ENCODE peak calls at places on chromosomes 11 and 22, in four cellular contexts. P, S, U and W are unnamed samples.

GRCh38 chr11:43573233-43573632 is 107.3 kb upstream of the HSD17B12 start:
- DNase-seq in P (peak), S (peak), U (no peak), W (peak)

GRCh38 chr11:108093128-108093904 is 28.1 kb upstream of the ACAT1 start:
- DNase-seq in P (no peak), U (no peak), S (no peak), W (no peak)

GRCh38 chr11:23540101-23540561 is 679.9 kb upstream of the CCDC179 start:
- DNase-seq in P (peak), S (peak), U (peak), W (peak)

GRCh38 chr11:35623708-35624168 is 5.5 kb downstream of the FJX1 start:
- DNase-seq in S (no peak), U (no peak), P (no peak), W (no peak)

GRCh38 chr11:77113382-77114088 is 10.9 kb downstream of the OMP start:
- DNase-seq in U (peak), P (no peak), S (peak), W (peak)

GRCh38 chr11:765025-765801 is 12.1 kb downstream of the GATD1 start:
- DNase-seq in S (peak), P (peak), U (peak), W (peak)

GRCh38 chr11:73154178-73154577 is 12.1 kb upstream of the FCHSD2 start:
- DNase-seq in P (no peak), S (no peak), U (no peak), W (no peak)

GRCh38 chr11:76791861-76792260 is 8.7 kb downstream of the TSKU start:
- DNase-seq in S (no peak), P (peak), U (no peak), W (no peak)

GRCh38 chr22:31790240-31790639 is 36.4 kb downstream of the DEPDC5 start:
- DNase-seq in U (no peak), P (no peak), S (no peak), W (no peak)

GRCh38 chr22:23784215-23784732 is 2.5 kb upstream of the SMARCB1 start:
- DNase-seq in S (no peak), P (peak), U (no peak), W (no peak)

GRCh38 chr11:14973621-14974020 is 1.5 kb upstream of the CALCA start:
- DNase-seq in U (no peak), P (no peak), S (peak), W (no peak)

GRCh38 chr11:14967581-14968214 is 4.5 kb downstream of the CALCA start:
- DNase-seq in S (no peak), P (no peak), U (no peak), W (no peak)

GRCh38 chr11:14971865-14972580 is at the start of gene CALCA:
- DNase-seq in S (peak), U (no peak), P (no peak), W (no peak)

GRCh38 chr11:14972581-14973490 is 685 bp upstream of the CALCA start:
- DNase-seq in S (no peak), U (no peak), P (no peak), W (no peak)

DNA sequence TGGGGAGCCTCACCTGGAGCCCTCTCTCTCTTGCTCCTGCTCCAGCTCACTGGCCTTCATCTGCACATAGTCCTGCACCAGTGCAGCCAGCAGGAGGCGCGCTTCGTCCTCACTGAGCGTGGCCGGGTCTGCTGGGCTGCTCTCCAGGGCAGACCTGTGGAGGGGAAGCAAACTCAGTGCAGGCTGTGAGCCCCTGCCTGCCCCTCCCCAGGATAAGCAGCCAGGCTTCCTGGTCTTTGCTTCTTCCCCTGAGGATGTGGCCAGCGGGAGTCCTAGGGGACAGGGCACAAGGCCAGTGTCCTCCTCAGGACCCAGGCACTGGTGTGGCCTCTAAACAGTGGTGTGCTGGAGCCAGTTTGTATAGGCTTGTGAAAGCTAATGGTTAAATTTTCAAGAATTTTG is 2.2 kb downstream of the CALCA start:
- DNase-seq in P (peak), S (peak), U (no peak), W (peak)
- TF ChIP-seq NR3C1 in P (no peak), S (no peak), U (no peak), W (no peak)

GRCh38 chr11:111574373-111575230 is 27.6 kb upstream of the SIK2 start:
- DNase-seq in U (no peak), S (no peak), P (no peak), W (no peak)
- TF ChIP-seq NR3C1 in U (no peak), S (no peak), P (no peak), W (no peak)

GRCh38 chr22:19877626-19878339 is 23.1 kb upstream of the GNB1L start:
- DNase-seq in S (peak), U (no peak), P (no peak), W (no peak)

GRCh38 chr22:19879996-19880785 is 25.5 kb upstream of the GNB1L start:
- DNase-seq in U (no peak), S (peak), P (peak), W (no peak)

GRCh38 chr22:19879651-19879995 is 24.9 kb upstream of the GNB1L start:
- DNase-seq in S (peak), U (no peak), P (no peak), W (no peak)

GRCh38 chr22:19878461-19879247 is 24.0 kb upstream of the GNB1L start:
- DNase-seq in U (no peak), S (peak), P (no peak), W (no peak)

DNA sequence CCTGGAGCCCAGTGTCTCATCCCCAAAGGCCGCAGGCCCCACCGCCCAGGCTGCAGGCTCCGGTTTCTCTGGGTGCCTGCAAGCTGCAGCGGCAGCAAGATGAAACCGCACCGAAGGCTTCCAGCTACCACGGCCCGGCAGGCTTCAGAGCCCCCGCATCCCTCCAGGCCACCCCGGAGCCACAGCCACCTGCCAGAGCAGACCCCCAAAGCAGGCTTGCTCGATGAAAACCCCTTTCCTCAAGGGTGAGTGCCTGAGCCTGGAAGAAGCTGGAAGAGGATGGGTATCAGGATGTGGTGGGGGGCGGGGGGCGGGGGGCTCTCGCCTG is 24.5 kb upstream of the GNB1L start:
- DNase-seq in S (peak), P (no peak), U (no peak), W (no peak)
- TF ChIP-seq NR3C1 in S (no peak), P (no peak), U (no peak), W (no peak)

GRCh38 chr11:66693356-66694055 is 15.8 kb upstream of the RBM4B start:
- DNase-seq in S (no peak), P (no peak), U (no peak), W (no peak)

GRCh38 chr11:66692871-66693331 is 15.2 kb upstream of the RBM4B start:
- DNase-seq in P (no peak), U (no peak), S (no peak), W (no peak)

GRCh38 chr11:66692446-66692845 is 14.8 kb upstream of the RBM4B start:
- DNase-seq in P (no peak), U (no peak), S (no peak), W (no peak)

GRCh38 chr11:66689661-66690590 is 12.2 kb upstream of the RBM4B start:
- DNase-seq in P (no peak), S (no peak), U (no peak), W (no peak)

GRCh38 chr11:66691311-66691980 is 13.8 kb upstream of the RBM4B start:
- DNase-seq in U (no peak), S (no peak), P (no peak), W (no peak)
- TF ChIP-seq NR3C1 in U (no peak), S (no peak), P (no peak), W (no peak)

GRCh38 chr22:22229683-22230420 is 14.7 kb upstream of the VPREB1 start:
- DNase-seq in P (no peak), S (no peak), U (no peak), W (no peak)
- TF ChIP-seq NR3C1 in P (no peak), S (no peak), U (no peak), W (no peak)

DNA sequence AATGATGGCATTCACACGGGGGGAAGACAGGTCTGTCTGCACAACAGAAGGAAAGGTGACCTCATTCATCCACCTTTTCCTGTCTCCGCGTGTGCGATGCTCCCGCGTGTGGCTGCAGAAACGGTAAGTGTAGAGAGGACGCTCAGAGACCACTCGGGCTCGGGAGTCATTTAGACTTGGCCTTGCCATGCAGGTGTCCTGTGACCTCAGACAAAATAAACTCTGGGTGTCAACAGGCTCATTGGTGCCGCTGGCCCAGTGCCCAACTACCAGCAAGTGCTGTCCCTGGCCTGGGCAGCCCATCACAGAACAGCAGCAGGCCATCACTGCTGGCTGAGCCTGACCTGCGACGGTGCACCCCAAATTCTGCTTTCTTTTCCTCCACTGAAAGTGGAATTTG is 48.1 kb upstream of the ARFGAP3 start:
- DNase-seq in S (no peak), P (no peak), U (no peak), W (no peak)
- TF ChIP-seq NR3C1 in S (no peak), P (no peak), U (no peak), W (no peak)

GRCh38 chr22:50445071-50445879 is 29.6 kb downstream of the SBF1 start:
- DNase-seq in P (no peak), U (no peak), S (no peak), W (no peak)

GRCh38 chr22:50447576-50448551 is 27.0 kb downstream of the SBF1 start:
- DNase-seq in U (no peak), S (no peak), P (no peak), W (no peak)

GRCh38 chr22:50446708-50447575 is 27.9 kb downstream of the SBF1 start:
- DNase-seq in P (no peak), S (no peak), U (no peak), W (no peak)

GRCh38 chr22:50444663-50445062 is 30.2 kb downstream of the SBF1 start:
- DNase-seq in U (no peak), S (no peak), P (no peak), W (no peak)

DNA sequence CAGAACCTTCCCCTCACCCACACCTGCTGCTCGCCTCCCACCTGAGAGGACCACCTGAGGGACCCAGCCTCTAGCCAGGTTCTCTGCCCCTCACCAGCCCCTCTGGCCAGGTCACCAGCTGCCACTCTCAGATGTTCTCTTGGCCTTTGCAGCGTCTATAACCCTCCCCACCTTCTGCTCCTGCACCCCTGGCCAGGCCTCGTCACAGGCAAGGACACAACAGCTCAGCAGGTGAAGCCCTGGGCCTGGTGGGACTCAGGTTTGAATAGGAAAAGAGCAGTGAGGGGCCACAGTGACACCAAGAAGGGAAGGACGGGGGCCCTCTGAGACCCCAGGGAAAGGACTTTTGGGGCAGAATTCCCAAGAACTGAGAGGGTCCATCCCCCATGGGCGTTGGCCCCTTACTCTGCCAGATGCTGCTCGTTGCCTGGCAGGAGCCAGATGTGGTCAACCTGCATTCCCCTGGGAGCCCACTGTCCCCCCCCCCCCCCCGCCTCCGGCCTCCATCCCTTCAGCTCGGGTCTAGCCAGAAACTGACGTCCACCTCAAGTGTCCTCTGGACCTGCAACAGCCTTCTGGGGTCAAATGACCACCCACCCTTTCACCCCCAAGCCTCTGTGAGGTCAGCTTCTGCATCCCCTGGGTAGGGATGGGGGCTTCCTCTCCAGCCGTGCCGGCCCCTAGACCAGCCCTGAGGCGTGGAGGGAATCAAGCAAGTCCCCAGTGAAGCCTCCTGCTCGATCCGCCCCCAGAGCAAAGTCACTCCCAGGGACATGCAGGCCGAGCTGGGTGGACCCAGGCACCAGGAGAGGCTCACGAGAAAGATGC is 28.7 kb downstream of the SBF1 start:
- DNase-seq in S (no peak), U (no peak), P (no peak), W (no peak)
- TF ChIP-seq NR3C1 in S (no peak), U (no peak), P (no peak), W (no peak)